ENCODE peak calls at places on chromosome 3, in eight cellular contexts. S is adipocyte, P is activated T-helper 1 cell treated with Interleukin-2 at 50 U/mL for 16 hours, Y is KG1, K is psoas muscle, U is HuH-7.5, O is AG04449, J is amygdala. X is an unnamed sample.

GRCh38 chr3:58639001-58639400 is 27.6 kb downstream of the FAM3D start:
- DNase-seq in S (no peak), P (no peak), Y (no peak), K (no peak), U (no peak), O (no peak), J (no peak), X (no peak)

GRCh38 chr3:48685603-48686511 is at the start of gene NCKIPSD:
- DNase-seq in S (peak; percentile 97), P (peak; percentile 89), Y (peak; percentile 93), K (peak; percentile 95), U (peak; percentile 93), O (no peak), J (peak; percentile 84), X (no peak)

GRCh38 chr3:82643948-82644347 is 882.5 kb upstream of the GBE1 start:
- DNase-seq in S (no peak), P (no peak), Y (no peak), K (no peak), U (peak; percentile 1), O (no peak), J (no peak), X (no peak)

GRCh38 chr3:100099621-100100020 is 14.7 kb downstream of the FILIP1L start:
- DNase-seq in S (no peak), P (no peak), Y (no peak), K (no peak), U (no peak), O (no peak), J (no peak), X (no peak)

GRCh38 chr3:152128356-152128755 is 140.4 kb upstream of the MBNL1 start:
- DNase-seq in S (peak; percentile 83), P (no peak), Y (no peak), K (no peak), U (no peak), O (no peak), J (no peak), X (peak; percentile 9)

GRCh38 chr3:101999177-101999778 is 150.0 kb downstream of the NFKBIZ start:
- DNase-seq in S (no peak), P (no peak), Y (no peak), K (no peak), U (no peak), O (peak; percentile 17), J (no peak), X (no peak)

GRCh38 chr3:14820156-14820555 is 1.4 kb downstream of the FGD5 start:
- DNase-seq in S (no peak), P (no peak), Y (no peak), K (peak; percentile 35), U (no peak), O (no peak), J (no peak), X (no peak)

GRCh38 chr3:190528721-190529120 is 14.8 kb downstream of the IL1RAP start:
- DNase-seq in S (no peak), P (no peak), Y (no peak), K (no peak), U (no peak), O (no peak), J (no peak), X (no peak)

GRCh38 chr3:184538600-184539431 is 22.8 kb upstream of the EPHB3 start:
- DNase-seq in S (no peak), P (no peak), Y (no peak), K (no peak), U (no peak), O (no peak), J (no peak), X (no peak)

GRCh38 chr3:194596906-194597305 is 36.3 kb downstream of the TMEM44 start:
- DNase-seq in S (no peak), P (no peak), Y (no peak), K (no peak), U (no peak), O (no peak), J (no peak), X (no peak)

GRCh38 chr3:143820466-143821221 is 27.6 kb downstream of the SLC9A9 start:
- DNase-seq in S (no peak), P (no peak), Y (no peak), K (no peak), U (no peak), O (no peak), J (no peak), X (no peak)

GRCh38 chr3:184603156-184604030 is 41.8 kb downstream of the EPHB3 start:
- DNase-seq in S (no peak), P (no peak), Y (no peak), K (peak; percentile 39), U (no peak), O (no peak), J (no peak), X (no peak)

GRCh38 chr3:11128682-11129632 is 25.3 kb upstream of the HRH1 start:
- DNase-seq in S (no peak), P (no peak), Y (no peak), K (no peak), U (no peak), O (no peak), J (no peak), X (no peak)

GRCh38 chr3:159260049-159260662 is 458.3 kb downstream of the MFSD1 start:
- DNase-seq in S (peak; percentile 90), P (no peak), Y (peak; percentile 12), K (no peak), U (no peak), O (peak; percentile 69), J (peak; percentile 46), X (no peak)

GRCh38 chr3:171155122-171155700 is 128.7 kb upstream of the SLC2A2 start:
- DNase-seq in S (no peak), P (no peak), Y (no peak), K (no peak), U (no peak), O (no peak), J (no peak), X (no peak)

GRCh38 chr3:6526861-6527260 is 334.1 kb upstream of the GRM7 start:
- DNase-seq in S (no peak), P (no peak), Y (no peak), K (no peak), U (no peak), O (no peak), J (no peak), X (no peak)

GRCh38 chr3:38738630-38739395 is 77.2 kb downstream of the SCN10A start:
- DNase-seq in S (peak; percentile 59), P (no peak), Y (peak; percentile 23), K (no peak), U (peak; percentile 21), O (no peak), J (no peak), X (no peak)

GRCh38 chr3:46933261-46933660 is 43.3 kb downstream of the CCDC12 start:
- DNase-seq in S (no peak), P (no peak), Y (no peak), K (peak; percentile 48), U (no peak), O (no peak), J (no peak), X (no peak)

GRCh38 chr3:43290961-43291360 is 4.6 kb downstream of the SNRK start:
- DNase-seq in S (peak; percentile 18), P (no peak), Y (no peak), K (no peak), U (no peak), O (no peak), J (no peak), X (no peak)